ENCODE peak calls at places on chromosomes 5 and 9, in four cellular contexts. One of them, this sample, is unnamed.

GRCh38 chr9:135906291-135907005 is 898 bp downstream of the CAMSAP1 start:
- DNase-seq in GM12878: no peak
- DNase-seq in HL-60: no peak
- DNase-seq in K562: no peak
- DNase-seq in this sample: no peak

GRCh38 chr9:88355166-88355565 is 33.1 kb upstream of the SPIN1 start:
- DNase-seq in HL-60: no peak
- DNase-seq in GM12878: no peak
- DNase-seq in K562: no peak
- DNase-seq in this sample: no peak

GRCh38 chr5:180636403-180637075 is 12.9 kb downstream of the FLT4 start:
- DNase-seq in GM12878: no peak
- DNase-seq in HL-60: no peak
- DNase-seq in K562: no peak
- DNase-seq in this sample: no peak

GRCh38 chr5:99949969-99950524 is 585.1 kb upstream of the FAM174A start:
- DNase-seq in K562: no peak
- DNase-seq in HL-60: no peak
- DNase-seq in GM12878: no peak
- DNase-seq in this sample: no peak

GRCh38 chr9:86944974-86945867 is 2.1 kb downstream of the GAS1 start:
- DNase-seq in HL-60: no peak
- DNase-seq in GM12878: no peak
- DNase-seq in K562: no peak
- DNase-seq in this sample: no peak

GRCh38 chr9:127049044-127049443 is 73.4 kb downstream of the ANGPTL2 start:
- DNase-seq in HL-60: peak
- DNase-seq in GM12878: peak
- DNase-seq in K562: no peak
- DNase-seq in this sample: peak

GRCh38 chr9:127970401-127971313 is 10.1 kb downstream of the EEIG1 start:
- DNase-seq in K562: no peak
- DNase-seq in GM12878: peak
- DNase-seq in HL-60: no peak
- DNase-seq in this sample: peak

GRCh38 chr5:98638701-98639100 is 134.8 kb upstream of the RGMB start:
- DNase-seq in GM12878: no peak
- DNase-seq in K562: no peak
- DNase-seq in HL-60: no peak
- DNase-seq in this sample: no peak

GRCh38 chr9:104903609-104904008 is 24.3 kb downstream of the ABCA1 start:
- DNase-seq in HL-60: no peak
- DNase-seq in K562: no peak
- DNase-seq in GM12878: no peak
- DNase-seq in this sample: no peak

GRCh38 chr5:101915559-101915958 is 380.5 kb downstream of the SLCO4C1 start:
- DNase-seq in HL-60: no peak
- DNase-seq in GM12878: no peak
- DNase-seq in K562: no peak
- DNase-seq in this sample: no peak

GRCh38 chr9:79569814-79570448 is 1.8 kb upstream of the TLE4 start:
- DNase-seq in GM12878: no peak
- DNase-seq in HL-60: no peak
- DNase-seq in K562: no peak
- DNase-seq in this sample: no peak

GRCh38 chr9:32550046-32550608 is 2.0 kb upstream of the SMIM27 start:
- DNase-seq in GM12878: no peak
- DNase-seq in HL-60: no peak
- DNase-seq in K562: no peak
- DNase-seq in this sample: no peak

GRCh38 chr5:109688647-109688998 is 1.1 kb upstream of the MAN2A1 start:
- DNase-seq in K562: no peak
- DNase-seq in HL-60: no peak
- DNase-seq in GM12878: peak
- DNase-seq in this sample: no peak

GRCh38 chr9:106700676-106701075 is 162.3 kb upstream of the ZNF462 start:
- DNase-seq in K562: no peak
- DNase-seq in HL-60: no peak
- DNase-seq in GM12878: no peak
- DNase-seq in this sample: no peak

GRCh38 chr5:135437796-135438560 is 9.2 kb downstream of the DCANP1 start:
- DNase-seq in GM12878: no peak
- DNase-seq in HL-60: no peak
- DNase-seq in K562: no peak
- DNase-seq in this sample: no peak

DNA sequence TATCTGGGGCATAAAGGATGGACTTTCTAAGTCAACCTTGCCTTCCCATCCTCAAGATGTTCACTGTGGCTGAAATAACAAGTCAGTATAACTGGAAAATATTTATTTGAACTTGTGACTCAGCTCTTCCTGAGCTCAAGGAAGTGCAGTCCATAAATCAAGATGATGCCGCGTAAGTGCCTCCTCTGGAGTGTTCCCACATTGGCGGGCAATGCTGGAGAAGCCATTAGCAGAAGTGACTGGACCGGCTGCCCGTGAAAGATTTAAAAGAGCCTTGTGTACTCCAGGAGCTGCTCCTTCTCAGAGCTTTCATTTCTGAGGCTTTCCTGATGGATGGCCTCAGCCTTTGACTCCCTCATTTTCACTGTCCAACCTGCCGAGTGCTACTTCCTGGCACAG is 17.4 kb downstream of the TMOD1 start:
- DNase-seq in HL-60: no peak
- DNase-seq in GM12878: no peak
- DNase-seq in K562: peak
- DNase-seq in this sample: no peak
- TF ChIP-seq POLR2AphosphoS5 in HL-60: no peak
- TF ChIP-seq POLR2AphosphoS5 in GM12878: no peak
- TF ChIP-seq POLR2AphosphoS5 in K562: no peak
- TF ChIP-seq POLR2AphosphoS5 in this sample: no peak

DNA sequence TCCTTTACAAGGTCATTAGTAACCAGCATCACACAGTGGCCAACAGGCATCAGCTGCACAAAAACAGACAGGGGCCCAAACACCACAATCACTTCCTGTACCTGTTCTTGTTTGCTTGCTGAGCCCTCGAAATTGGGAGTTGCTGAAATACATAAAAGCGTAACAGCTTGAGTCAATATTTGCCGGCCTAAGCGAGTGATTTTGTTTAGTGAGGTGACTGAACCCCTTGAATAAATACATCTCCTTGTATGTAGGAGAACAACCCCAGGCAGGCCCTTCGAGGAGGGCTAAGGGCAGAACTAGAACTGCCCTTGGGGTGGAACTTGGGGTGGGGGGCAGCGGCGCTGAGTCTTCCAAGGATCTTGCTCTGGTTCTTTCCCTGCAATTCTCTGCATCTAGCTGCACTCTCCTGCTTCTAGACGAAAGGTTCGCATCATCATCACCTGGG is 502.5 kb downstream of the RASEF start:
- DNase-seq in HL-60: no peak
- DNase-seq in GM12878: no peak
- DNase-seq in K562: no peak
- DNase-seq in this sample: no peak
- TF ChIP-seq SPI1 in HL-60: no peak
- TF ChIP-seq SPI1 in GM12878: no peak
- TF ChIP-seq SPI1 in K562: no peak
- TF ChIP-seq SPI1 in this sample: no peak

DNA sequence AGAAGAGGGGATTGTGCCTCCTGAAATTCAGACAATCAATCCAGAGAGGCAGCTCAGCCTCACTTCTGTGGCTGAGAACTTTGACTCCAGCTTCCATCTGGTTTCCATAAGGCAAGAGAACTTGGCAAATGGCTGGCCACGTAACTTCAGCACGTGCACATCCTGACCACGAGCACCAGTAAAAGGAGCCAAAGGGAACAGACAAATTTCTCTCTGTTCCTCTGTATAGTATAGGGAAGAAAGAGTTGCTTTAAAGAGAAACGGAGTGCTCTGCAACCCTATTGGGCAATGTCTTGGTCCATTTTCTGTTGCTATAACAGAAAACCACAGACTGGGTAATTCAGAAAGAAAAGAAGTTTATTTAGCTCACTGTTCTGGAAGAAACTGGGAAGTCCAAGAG is 558.8 kb downstream of the ACTL7B start:
- DNase-seq in K562: no peak
- DNase-seq in GM12878: no peak
- DNase-seq in HL-60: peak
- DNase-seq in this sample: no peak
- TF ChIP-seq POLR2AphosphoS5 in K562: no peak
- TF ChIP-seq POLR2AphosphoS5 in GM12878: no peak
- TF ChIP-seq POLR2AphosphoS5 in HL-60: peak
- TF ChIP-seq POLR2AphosphoS5 in this sample: no peak

GRCh38 chr9:2815661-2816060 is 28.2 kb downstream of the PUM3 start:
- DNase-seq in K562: no peak
- DNase-seq in GM12878: no peak
- DNase-seq in HL-60: no peak
- DNase-seq in this sample: no peak

GRCh38 chr9:2818486-2819121 is 25.3 kb downstream of the PUM3 start:
- DNase-seq in K562: no peak
- DNase-seq in HL-60: no peak
- DNase-seq in GM12878: no peak
- DNase-seq in this sample: no peak

GRCh38 chr9:2819165-2819564 is 24.7 kb downstream of the PUM3 start:
- DNase-seq in GM12878: no peak
- DNase-seq in HL-60: no peak
- DNase-seq in K562: no peak
- DNase-seq in this sample: no peak

GRCh38 chr9:2816476-2817141 is 27.3 kb downstream of the PUM3 start:
- DNase-seq in GM12878: no peak
- DNase-seq in K562: no peak
- DNase-seq in HL-60: no peak
- DNase-seq in this sample: no peak

GRCh38 chr9:2817987-2818386 is 25.9 kb downstream of the PUM3 start:
- DNase-seq in GM12878: no peak
- DNase-seq in HL-60: no peak
- DNase-seq in K562: no peak
- DNase-seq in this sample: no peak
- TF ChIP-seq SPI1 in GM12878: no peak
- TF ChIP-seq SPI1 in HL-60: no peak
- TF ChIP-seq SPI1 in K562: no peak
- TF ChIP-seq SPI1 in this sample: no peak

GRCh38 chr5:141557681-141558136 is 61.1 kb downstream of the DIAPH1 start:
- DNase-seq in HL-60: peak
- DNase-seq in GM12878: peak
- DNase-seq in K562: peak
- DNase-seq in this sample: no peak
- TF ChIP-seq POLR2AphosphoS5 in HL-60: no peak
- TF ChIP-seq POLR2AphosphoS5 in GM12878: no peak
- TF ChIP-seq POLR2AphosphoS5 in K562: no peak
- TF ChIP-seq POLR2AphosphoS5 in this sample: no peak

GRCh38 chr5:61303348-61303747 is 28.7 kb upstream of the ZSWIM6 start:
- DNase-seq in K562: no peak
- DNase-seq in HL-60: no peak
- DNase-seq in GM12878: no peak
- DNase-seq in this sample: no peak
- TF ChIP-seq SPI1 in K562: no peak
- TF ChIP-seq SPI1 in HL-60: no peak
- TF ChIP-seq SPI1 in GM12878: no peak
- TF ChIP-seq SPI1 in this sample: no peak

GRCh38 chr9:78296208-78296892 is 575 bp upstream of the PSAT1 start:
- DNase-seq in HL-60: no peak
- DNase-seq in K562: no peak
- DNase-seq in GM12878: no peak
- DNase-seq in this sample: no peak

GRCh38 chr9:78300209-78300608 is 3.3 kb downstream of the PSAT1 start:
- DNase-seq in HL-60: no peak
- DNase-seq in K562: no peak
- DNase-seq in GM12878: no peak
- DNase-seq in this sample: no peak

GRCh38 chr9:78296893-78297671 is at the start of gene PSAT1:
- DNase-seq in HL-60: peak
- DNase-seq in K562: peak
- DNase-seq in GM12878: peak
- DNase-seq in this sample: peak

GRCh38 chr9:78297672-78297961 is 692 bp downstream of the PSAT1 start:
- DNase-seq in K562: no peak
- DNase-seq in GM12878: no peak
- DNase-seq in HL-60: no peak
- DNase-seq in this sample: no peak

GRCh38 chr9:78298046-78298511 is 1.2 kb downstream of the PSAT1 start:
- DNase-seq in K562: peak
- DNase-seq in HL-60: no peak
- DNase-seq in GM12878: no peak
- DNase-seq in this sample: peak
- TF ChIP-seq POLR2AphosphoS5 in K562: no peak
- TF ChIP-seq POLR2AphosphoS5 in HL-60: no peak
- TF ChIP-seq POLR2AphosphoS5 in GM12878: no peak
- TF ChIP-seq POLR2AphosphoS5 in this sample: no peak

GRCh38 chr5:41161271-41161670 is 52.1 kb downstream of the C6 start:
- DNase-seq in GM12878: no peak
- DNase-seq in K562: no peak
- DNase-seq in HL-60: no peak
- DNase-seq in this sample: no peak

GRCh38 chr5:41154491-41154890 is 58.8 kb downstream of the C6 start:
- DNase-seq in K562: no peak
- DNase-seq in HL-60: no peak
- DNase-seq in GM12878: no peak
- DNase-seq in this sample: no peak

GRCh38 chr5:41151562-41151961 is 61.8 kb downstream of the C6 start:
- DNase-seq in HL-60: no peak
- DNase-seq in K562: no peak
- DNase-seq in GM12878: no peak
- DNase-seq in this sample: no peak

GRCh38 chr5:41157272-41157671 is 56.1 kb downstream of the C6 start:
- DNase-seq in HL-60: no peak
- DNase-seq in K562: no peak
- DNase-seq in GM12878: no peak
- DNase-seq in this sample: no peak

DNA sequence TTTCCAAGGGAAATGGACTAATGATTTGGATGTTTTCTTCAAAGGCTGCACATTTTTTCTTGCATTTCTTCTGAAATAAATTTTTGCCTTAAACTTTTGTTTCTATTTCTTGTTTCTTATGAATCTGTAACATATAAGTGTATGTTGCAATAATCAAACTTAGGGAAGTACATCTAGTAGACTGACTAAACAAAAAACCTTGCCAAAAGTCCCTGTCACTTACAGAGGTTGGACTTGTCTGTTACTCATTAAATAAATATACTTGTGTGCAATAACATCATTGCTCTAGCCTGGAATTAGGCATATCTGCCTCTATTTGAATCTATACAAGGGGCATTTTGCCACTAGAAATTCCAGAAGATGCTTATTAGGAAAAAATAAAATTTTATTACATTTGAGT is 56.6 kb downstream of the C6 start:
- DNase-seq in HL-60: no peak
- DNase-seq in K562: no peak
- DNase-seq in GM12878: no peak
- DNase-seq in this sample: no peak
- TF ChIP-seq SPI1 in HL-60: no peak
- TF ChIP-seq SPI1 in K562: no peak
- TF ChIP-seq SPI1 in GM12878: no peak
- TF ChIP-seq SPI1 in this sample: no peak